ENCODE peak calls at places on chromosomes 4 and X, in six cellular contexts. A, R, L, J, C and U are unnamed samples.

GRCh38 chrX:119790977-119791436 is 423 bp downstream of the RPL39 start:
- DNase-seq in A (peak; percentile 10), R (peak; percentile 10), L (no peak), J (peak; percentile 26), C (no peak), U (peak; percentile 62)

GRCh38 chrX:54066841-54067240 is 22.6 kb upstream of the PHF8 start:
- DNase-seq in A (no peak), R (peak; percentile 39), L (no peak), J (peak; percentile 65), C (no peak), U (no peak)

GRCh38 chrX:155997436-155997835 is at the start of gene IL9R:
- DNase-seq in A (peak; percentile 22), R (no peak), L (no peak), J (no peak), C (no peak), U (peak; percentile 94)

GRCh38 chrX:135087867-135088266 is 32.5 kb downstream of the ETDB start:
- DNase-seq in A (no peak), R (no peak), L (no peak), J (no peak), C (no peak), U (no peak)

GRCh38 chr4:337932-338758 is 531 bp downstream of the ZNF141 start:
- DNase-seq in A (no peak), R (peak; percentile 47), L (peak; percentile 56), J (peak; percentile 36), C (peak; percentile 15), U (no peak)

GRCh38 chrX:22467571-22467970 is 194.9 kb downstream of the CBLL2 start:
- DNase-seq in A (no peak), R (no peak), L (no peak), J (no peak), C (no peak), U (peak; percentile 81)

GRCh38 chrX:107773906-107774435 is 1.6 kb downstream of the TSC22D3 start:
- DNase-seq in A (no peak), R (no peak), L (no peak), J (no peak), C (no peak), U (no peak)

GRCh38 chr4:6383019-6383404 is 89.4 kb downstream of the PPP2R2C start:
- DNase-seq in A (no peak), R (no peak), L (no peak), J (no peak), C (no peak), U (no peak)

GRCh38 chr4:75637176-75637575 is 6.8 kb upstream of the CDKL2 start:
- DNase-seq in A (no peak), R (no peak), L (no peak), J (peak; percentile 59), C (no peak), U (no peak)

GRCh38 chr4:81751531-81752291 is 280.0 kb upstream of the RASGEF1B start:
- DNase-seq in A (no peak), R (no peak), L (no peak), J (no peak), C (no peak), U (no peak)

GRCh38 chr4:153465583-153465921 is 608 bp upstream of the TMEM131L start:
- DNase-seq in A (peak; percentile 20), R (peak; percentile 82), L (peak; percentile 60), J (peak; percentile 61), C (no peak), U (peak; percentile 69)

GRCh38 chr4:128006592-128006991 is 41.4 kb downstream of the ABHD18 start:
- DNase-seq in A (no peak), R (no peak), L (no peak), J (peak; percentile 63), C (no peak), U (no peak)

GRCh38 chrX:48573690-48574269 is 504 bp upstream of the RBM3 start:
- DNase-seq in A (no peak), R (no peak), L (no peak), J (no peak), C (peak; percentile 14), U (no peak)

GRCh38 chr4:80495847-80496246 is 160.3 kb downstream of the CFAP299 start:
- DNase-seq in A (no peak), R (no peak), L (no peak), J (no peak), C (no peak), U (no peak)

GRCh38 chrX:1400731-1401471 is 9.0 kb upstream of the SLC25A6 start:
- DNase-seq in A (no peak), R (no peak), L (no peak), J (no peak), C (no peak), U (no peak)

GRCh38 chr4:59223292-59223941 is 1976.7 kb upstream of the ADGRL3 start:
- DNase-seq in A (no peak), R (no peak), L (no peak), J (no peak), C (no peak), U (no peak)

GRCh38 chr4:142331646-142332045 is 514.5 kb downstream of the INPP4B start:
- DNase-seq in A (no peak), R (peak; percentile 15), L (no peak), J (peak; percentile 21), C (no peak), U (no peak)

GRCh38 chr4:101515566-101515965 is 168.2 kb upstream of the PPP3CA start:
- DNase-seq in A (no peak), R (no peak), L (no peak), J (no peak), C (no peak), U (no peak)

GRCh38 chr4:15781427-15782095 is 3.4 kb downstream of the CD38 start:
- DNase-seq in A (no peak), R (no peak), L (no peak), J (no peak), C (no peak), U (no peak)

GRCh38 chr4:3766207-3766790 is at the start of gene ADRA2C:
- DNase-seq in A (no peak), R (peak; percentile 77), L (no peak), J (no peak), C (no peak), U (no peak)

GRCh38 chrX:103464071-103464773 is 55.1 kb downstream of the RAB40A start:
- DNase-seq in A (peak; percentile 6), R (peak; percentile 32), L (peak; percentile 23), J (peak; percentile 47), C (peak; percentile 13), U (peak; percentile 63)

GRCh38 chr4:74531952-74532794 is 87.2 kb downstream of the AREG start:
- DNase-seq in A (no peak), R (peak; percentile 25), L (peak; percentile 76), J (peak; percentile 87), C (no peak), U (peak; percentile 47)

GRCh38 chrX:150411656-150412055 is 48.5 kb downstream of the MAMLD1 start:
- DNase-seq in A (no peak), R (no peak), L (no peak), J (no peak), C (no peak), U (no peak)

GRCh38 chr4:17702666-17703065 is 78.8 kb downstream of the FAM184B start:
- DNase-seq in A (no peak), R (no peak), L (no peak), J (no peak), C (no peak), U (no peak)

GRCh38 chr4:3402409-3403103 is 39.2 kb upstream of the HGFAC start:
- DNase-seq in A (no peak), R (peak; percentile 81), L (no peak), J (peak; percentile 36), C (no peak), U (no peak)

GRCh38 chr4:45944000-45944399 is 179.9 kb downstream of the GABRG1 start:
- DNase-seq in A (no peak), R (no peak), L (no peak), J (no peak), C (no peak), U (no peak)

GRCh38 chrX:1903380-1903935 is 288.6 kb downstream of the ASMT start:
- DNase-seq in A (no peak), R (no peak), L (no peak), J (no peak), C (no peak), U (no peak)

GRCh38 chrX:32395878-32396277 is 815.5 kb downstream of the DMD start:
- DNase-seq in A (no peak), R (no peak), L (no peak), J (no peak), C (no peak), U (no peak)

GRCh38 chr4:144289687-144290433 is 149.3 kb upstream of the GYPA start:
- DNase-seq in A (no peak), R (no peak), L (no peak), J (no peak), C (no peak), U (no peak)

GRCh38 chr4:94127707-94128328 is 79.8 kb upstream of the SMARCAD1 start:
- DNase-seq in A (no peak), R (peak; percentile 22), L (peak; percentile 59), J (peak; percentile 29), C (no peak), U (peak; percentile 26)